ENCODE peak calls at places on chromosomes 16 and 17, in five cellular contexts. L is upper lobe of right lung, E is thoracic aorta, P is ovary, Y is IMR-90. Q is an unnamed sample. For H3K9me3 and H3K27me3, the result is how much of the 10 kb centered on the place peaks cover.

GRCh38 chr17:28758411-28759121 is 14.8 kb downstream of the TRAF4 start:
- DNase-seq in L (peak), E (no peak), P (no peak), Y (no peak), Q (no peak)

GRCh38 chr16:75265911-75266701 is 14.7 kb upstream of the BCAR1 start:
- DNase-seq in L (peak), E (no peak), P (peak), Y (peak), Q (no peak)

GRCh38 chr16:1535391-1536291 is 2.2 kb downstream of the TMEM204 start:
- DNase-seq in L (peak), E (no peak), P (no peak), Y (no peak), Q (no peak)

GRCh38 chr17:57586099-57586702 is 158.9 kb downstream of the CCDC182 start:
- DNase-seq in L (no peak), E (no peak), P (no peak), Y (no peak), Q (no peak)

GRCh38 chr16:13296206-13296605 is 394.8 kb downstream of the SHISA9 start:
- DNase-seq in L (no peak), E (no peak), P (no peak), Y (no peak), Q (no peak)

GRCh38 chr16:2027024-2028010 is 615 bp downstream of the NHERF2 start:
- DNase-seq in L (peak), E (no peak), P (peak), Y (peak), Q (no peak)

GRCh38 chr16:86994651-86995171 is 322.5 kb downstream of the C16orf95 start:
- DNase-seq in L (no peak), E (no peak), P (no peak), Y (peak), Q (no peak)

GRCh38 chr16:54446639-54447038 is 160.1 kb upstream of the IRX3 start:
- DNase-seq in L (no peak), E (peak), P (no peak), Y (no peak), Q (no peak)

GRCh38 chr16:76653390-76654026 is 376.3 kb downstream of the CNTNAP4 start:
- DNase-seq in L (no peak), E (no peak), P (no peak), Y (peak), Q (no peak)

GRCh38 chr17:17843096-17843495 is 6.3 kb upstream of the SREBF1 start:
- DNase-seq in L (no peak), E (no peak), P (no peak), Y (no peak), Q (no peak)

GRCh38 chr16:50709061-50709695 is 15.8 kb downstream of the NOD2 start:
- DNase-seq in L (no peak), E (no peak), P (no peak), Y (no peak), Q (no peak)

GRCh38 chr17:76204277-76204676 is 36.0 kb downstream of the RNF157 start:
- DNase-seq in L (no peak), E (no peak), P (no peak), Y (peak), Q (no peak)

GRCh38 chr17:81917565-81918332 is at the start of gene SIRT7:
- DNase-seq in L (peak), E (no peak), P (peak), Y (peak), Q (peak)

GRCh38 chr17:17944743-17945142 is 27.5 kb downstream of the TOM1L2 start:
- DNase-seq in L (no peak), E (no peak), P (no peak), Y (no peak), Q (no peak)

GRCh38 chr17:29179232-29180036 is 764 bp downstream of the MYO18A start:
- DNase-seq in L (peak), E (no peak), P (peak), Y (no peak), Q (no peak)

GRCh38 chr17:42519546-42520444 is 16.2 kb upstream of the NAGLU start:
- DNase-seq in L (peak), E (peak), P (peak), Y (peak), Q (no peak)

GRCh38 chr17:13311301-13311700 is 290.4 kb downstream of the HS3ST3A1 start:
- DNase-seq in L (no peak), E (no peak), P (no peak), Y (peak), Q (no peak)

GRCh38 chr16:56038564-56039098 is 152.7 kb upstream of the GNAO1 start:
- DNase-seq in L (no peak), E (no peak), P (no peak), Y (no peak), Q (no peak)

GRCh38 chr16:75333770-75334169 is 82.3 kb upstream of the BCAR1 start:
- DNase-seq in L (no peak), E (no peak), P (no peak), Y (no peak), Q (no peak)

DNA sequence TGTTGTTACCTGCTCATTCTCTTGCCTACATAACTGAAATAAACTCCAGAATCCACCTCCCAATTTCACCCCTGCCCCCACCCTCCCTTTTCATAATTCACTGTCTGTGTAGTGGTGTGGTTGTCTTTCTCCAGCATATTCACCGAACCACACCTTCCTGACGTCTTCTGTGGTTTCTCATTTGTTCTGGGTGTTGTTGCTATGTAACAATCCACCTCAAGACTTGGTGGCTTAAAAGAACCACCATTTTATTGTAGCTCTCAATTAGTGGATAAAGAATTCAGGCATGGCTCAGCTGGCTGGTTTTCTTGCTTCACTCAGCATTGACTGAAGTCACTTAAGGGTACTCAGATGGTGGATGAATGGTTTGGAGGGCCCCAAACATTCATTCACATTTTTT is 229.8 kb downstream of the MAF start:
- DNase-seq in L (no peak), E (no peak), P (no peak), Y (no peak), Q (no peak)
- H3K9me3 ChIP-seq in L (under half), E (under half), P (under half), Y (under half), Q (under half)

GRCh38 chr16:67470314-67470713 is 10.6 kb downstream of the ATP6V0D1 start:
- DNase-seq in L (peak), E (no peak), P (peak), Y (no peak), Q (no peak)

GRCh38 chr16:67468731-67469130 is 12.2 kb downstream of the ATP6V0D1 start:
- DNase-seq in L (no peak), E (no peak), P (no peak), Y (no peak), Q (no peak)

GRCh38 chr16:67475051-67475450 is 5.9 kb downstream of the ATP6V0D1 start:
- DNase-seq in L (no peak), E (no peak), P (no peak), Y (no peak), Q (no peak)

GRCh38 chr16:67474551-67474950 is 6.4 kb downstream of the ATP6V0D1 start:
- DNase-seq in L (no peak), E (no peak), P (no peak), Y (no peak), Q (no peak)

DNA sequence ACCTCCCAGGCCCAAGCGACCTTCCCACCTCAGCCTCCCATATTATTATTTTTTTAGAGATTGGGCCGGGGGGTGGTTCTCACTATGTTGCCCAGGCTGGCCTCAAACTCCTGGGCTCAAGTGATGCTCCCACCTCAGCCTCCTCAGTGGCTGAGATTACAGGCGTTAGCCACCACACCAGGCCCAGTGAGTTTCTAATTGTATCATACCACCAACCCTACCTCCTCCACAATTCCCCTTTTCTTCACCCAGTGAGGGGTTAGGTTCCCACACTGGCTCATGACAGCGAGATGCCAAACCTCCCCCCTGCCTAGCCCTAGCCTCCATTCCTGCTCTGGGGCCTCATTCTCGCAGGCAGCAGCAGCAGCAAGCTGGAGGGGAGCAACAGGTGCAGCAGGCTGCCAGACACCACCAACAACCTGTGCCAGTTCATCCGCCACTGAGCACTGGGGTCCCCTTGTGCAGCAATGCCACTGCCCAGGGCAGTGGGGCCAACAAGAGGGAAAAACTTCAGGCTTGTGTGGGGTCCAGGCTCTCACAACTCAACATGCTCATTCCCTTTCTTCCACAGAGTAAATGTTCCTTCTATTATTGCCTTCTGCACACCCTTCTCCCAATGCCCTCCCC is 9.1 kb downstream of the ATP6V0D1 start:
- DNase-seq in L (no peak), E (no peak), P (no peak), Y (no peak), Q (no peak)
- H3K27me3 ChIP-seq in L (under half), E (under half), P (under half), Y (under half), Q (under half)

GRCh38 chr17:31479524-31479923 is 88.0 kb downstream of the RAB11FIP4 start:
- DNase-seq in L (no peak), E (no peak), P (no peak), Y (no peak), Q (no peak)
- H3K9me3 ChIP-seq in L (under half), E (under half), P (under half), Y (under half), Q (under half)

GRCh38 chr17:79305831-79306687 is 231.4 kb downstream of the ENGASE start:
- DNase-seq in L (no peak), E (peak), P (peak), Y (no peak), Q (no peak)

GRCh38 chr17:79316805-79317204 is 242.2 kb downstream of the ENGASE start:
- DNase-seq in L (no peak), E (no peak), P (no peak), Y (no peak), Q (no peak)

GRCh38 chr17:79306688-79307323 is 232.2 kb downstream of the ENGASE start:
- DNase-seq in L (peak), E (peak), P (no peak), Y (no peak), Q (no peak)

GRCh38 chr17:79315282-79316106 is 240.9 kb downstream of the ENGASE start:
- DNase-seq in L (no peak), E (no peak), P (no peak), Y (no peak), Q (no peak)

GRCh38 chr17:79311373-79311772 is 236.7 kb downstream of the ENGASE start:
- DNase-seq in L (no peak), E (no peak), P (no peak), Y (no peak), Q (no peak)
- H3K27me3 ChIP-seq in L (under half), E (under half), P (under half), Y (under half), Q (under half)

GRCh38 chr16:31913668-31914067 is 40.1 kb downstream of the ZNF267 start:
- DNase-seq in L (no peak), E (no peak), P (no peak), Y (no peak), Q (no peak)
- H3K9me3 ChIP-seq in L (half or more), E (half or more), P (under half), Y (under half), Q (half or more)

GRCh38 chr17:79097226-79098055 is 22.8 kb downstream of the ENGASE start:
- DNase-seq in L (no peak), E (no peak), P (no peak), Y (no peak), Q (no peak)
- H3K27me3 ChIP-seq in L (half or more), E (under half), P (under half), Y (half or more), Q (half or more)

DNA sequence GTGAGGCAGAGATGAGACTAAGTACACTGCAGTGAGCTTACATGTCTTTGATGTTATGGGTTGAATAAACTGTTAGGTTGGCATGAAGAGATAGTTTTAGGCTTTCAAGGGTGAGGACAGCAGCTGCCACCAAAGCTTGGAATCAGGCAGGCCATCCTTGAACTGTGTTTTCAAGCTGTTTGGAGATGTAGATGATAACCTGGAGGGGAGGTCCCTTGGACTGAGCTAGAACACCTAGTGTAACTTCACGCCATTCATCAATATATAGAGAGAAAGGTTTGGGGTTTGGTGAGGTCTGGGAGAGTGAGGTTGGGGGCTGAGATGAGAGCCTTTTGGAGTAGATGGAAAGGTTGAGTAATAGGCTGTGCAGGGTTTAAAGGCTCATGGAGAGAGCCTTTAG is 2447.0 kb downstream of the TP53TG3F start:
- DNase-seq in L (no peak), E (no peak), P (no peak), Y (no peak), Q (no peak)
- H3K9me3 ChIP-seq in L (under half), E (under half), P (under half), Y (under half), Q (under half)

DNA sequence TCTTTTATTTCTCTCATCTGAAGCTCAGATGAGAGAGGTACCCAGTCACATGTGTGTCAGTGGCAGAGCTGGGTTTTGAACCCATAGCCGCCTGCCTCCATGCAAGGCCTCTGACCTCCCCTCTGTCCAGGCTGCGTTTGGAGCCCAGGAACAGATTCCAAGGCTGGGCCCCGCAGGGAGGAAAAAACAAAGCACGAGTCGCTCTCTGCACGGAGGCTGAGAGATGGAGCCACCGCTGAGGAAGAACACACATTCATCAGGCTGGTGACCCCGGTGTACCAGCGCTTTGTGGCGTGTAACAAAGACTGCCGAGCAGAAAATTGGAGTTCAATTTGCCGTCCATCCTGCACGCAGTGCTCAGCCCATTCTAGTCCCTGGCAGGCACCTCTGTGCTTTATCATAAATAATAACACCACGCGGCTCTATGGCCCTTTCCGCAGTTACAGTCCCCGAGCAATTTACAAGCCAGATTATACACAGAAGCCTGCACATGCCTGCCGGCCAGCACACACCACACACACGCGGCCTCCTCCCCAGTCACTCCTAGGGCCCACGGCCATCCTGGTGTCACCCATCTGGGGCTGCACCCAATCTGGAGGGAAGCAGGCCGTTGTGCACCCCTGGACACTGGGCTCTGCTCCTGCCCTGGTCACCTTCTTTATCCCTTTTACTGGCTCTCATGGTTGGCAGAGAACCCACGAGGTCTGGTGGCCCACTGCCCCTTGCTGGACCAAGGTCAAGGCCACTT is 124.5 kb downstream of the SDK2 start:
- DNase-seq in L (no peak), E (no peak), P (no peak), Y (no peak), Q (no peak)
- H3K27me3 ChIP-seq in L (under half), E (under half), P (under half), Y (under half), Q (under half)

GRCh38 chr17:64437944-64438525 is 10.9 kb upstream of the MILR1 start:
- DNase-seq in L (no peak), E (no peak), P (no peak), Y (no peak), Q (no peak)
- H3K9me3 ChIP-seq in L (under half), E (under half), P (under half), Y (under half), Q (under half)

Q was measured in CD4-positive, alpha-beta T cell.